ENCODE peak calls at places on chromosomes 1 and 21, in five cellular contexts. A is RCC 7860, D is cardiac muscle cell, Z is AML-193, Y is NCI-H446. F is an unnamed sample.

GRCh38 chr1:243438815-243439214 is 183.0 kb downstream of the SDCCAG8 start:
- DNase-seq in Y (no peak), Z (no peak), D (peak; percentile 12), A (no peak), F (peak; percentile 7)

GRCh38 chr1:44049839-44050238 is 18.6 kb upstream of the SLC6A9 start:
- DNase-seq in A (peak; percentile 70), Z (no peak), D (peak; percentile 87), Y (no peak), F (no peak)

GRCh38 chr1:54569339-54569738 is 21.3 kb downstream of the ACOT11 start:
- DNase-seq in A (no peak), D (peak; percentile 49), Z (no peak), Y (no peak), F (no peak)

GRCh38 chr1:217895817-217896216 is 264.7 kb downstream of the SPATA17 start:
- DNase-seq in Y (no peak), Z (no peak), D (no peak), A (no peak), F (no peak)

GRCh38 chr21:44428281-44428942 is 26.9 kb upstream of the LRRC3 start:
- DNase-seq in Z (no peak), D (no peak), Y (no peak), A (peak; percentile 32), F (no peak)

GRCh38 chr1:147099192-147099591 is 73.1 kb downstream of the PRKAB2 start:
- DNase-seq in Z (no peak), Y (no peak), A (no peak), D (no peak), F (no peak)

GRCh38 chr1:216464489-216464888 is 41.2 kb upstream of the USH2A start:
- DNase-seq in A (peak; percentile 97), D (peak; percentile 85), Z (no peak), Y (no peak), F (no peak)

GRCh38 chr1:24022611-24023359 is 42.7 kb upstream of the SRSF10 start:
- DNase-seq in Y (no peak), A (peak; percentile 87), Z (no peak), D (peak; percentile 69), F (peak; percentile 82)

GRCh38 chr1:169109561-169110134 is 3.2 kb downstream of the ATP1B1 start:
- DNase-seq in Y (peak; percentile 62), Z (peak; percentile 28), A (peak; percentile 91), D (peak; percentile 96), F (peak; percentile 94)

GRCh38 chr1:208106218-208106617 is 138.0 kb downstream of the PLXNA2 start:
- DNase-seq in D (no peak), Y (no peak), A (no peak), Z (no peak), F (no peak)

GRCh38 chr21:46002841-46003574 is 21.4 kb downstream of the COL6A1 start:
- DNase-seq in Y (no peak), D (no peak), Z (no peak), A (no peak), F (no peak)

GRCh38 chr1:158506369-158506987 is 34.5 kb downstream of the OR10R2 start:
- DNase-seq in D (peak; percentile 68), Z (peak; percentile 33), A (no peak), Y (no peak), F (no peak)

GRCh38 chr1:161044535-161044907 is 1.3 kb downstream of the USF1 start:
- DNase-seq in Z (no peak), D (peak; percentile 39), Y (no peak), A (no peak), F (no peak)

GRCh38 chr1:30596891-30597290 is 126.5 kb downstream of the MATN1 start:
- DNase-seq in Y (no peak), A (no peak), Z (no peak), D (no peak), F (no peak)

GRCh38 chr1:218865591-218865990 is 308.1 kb upstream of the LYPLAL1 start:
- DNase-seq in Z (no peak), D (peak; percentile 81), Y (no peak), A (no peak), F (peak; percentile 59)

GRCh38 chr21:23986987-23987386 is 1620.3 kb downstream of the MRPL39 start:
- DNase-seq in D (no peak), Z (no peak), Y (no peak), A (no peak), F (no peak)

GRCh38 chr1:211326528-211327340 is at the start of gene TRAF5:
- DNase-seq in A (no peak), Z (no peak), Y (no peak), D (peak; percentile 73), F (no peak)

GRCh38 chr1:24121406-24121805 is 9.5 kb upstream of the MYOM3 start:
- DNase-seq in A (no peak), Z (no peak), Y (no peak), D (no peak), F (no peak)

GRCh38 chr1:190169311-190170067 is 308.2 kb downstream of the BRINP3 start:
- DNase-seq in A (peak; percentile 62), Z (no peak), Y (peak; percentile 22), D (peak; percentile 30), F (no peak)

F was measured in epithelial cell of proximal tubule.